ENCODE peak calls at places on chromosome 1, in five cellular contexts. One of them, this sample, is unnamed.

GRCh38 chr1:60765204-60765603 is 317.2 kb upstream of the NFIA start:
- DNase-seq in germinal center: no peak
- DNase-seq in testis: peak; percentile 51
- DNase-seq in right lobe of liver: no peak
- DNase-seq in choroid plexus epithelial cell: peak; percentile 79
- DNase-seq in this sample: no peak

GRCh38 chr1:193951989-193952388 is 765.6 kb upstream of the B3GALT2 start:
- DNase-seq in right lobe of liver: no peak
- DNase-seq in germinal center: no peak
- DNase-seq in testis: no peak
- DNase-seq in choroid plexus epithelial cell: peak; percentile 69
- DNase-seq in this sample: no peak

GRCh38 chr1:74913978-74914377 is 181.0 kb downstream of the TYW3 start:
- DNase-seq in right lobe of liver: no peak
- DNase-seq in germinal center: no peak
- DNase-seq in testis: no peak
- DNase-seq in choroid plexus epithelial cell: no peak
- DNase-seq in this sample: no peak

GRCh38 chr1:27350673-27351540 is 9.1 kb downstream of the SYTL1 start:
- DNase-seq in choroid plexus epithelial cell: peak; percentile 41
- DNase-seq in right lobe of liver: no peak
- DNase-seq in germinal center: no peak
- DNase-seq in testis: peak; percentile 43
- DNase-seq in this sample: no peak

GRCh38 chr1:15803380-15803779 is 4.1 kb downstream of the UQCRHL start:
- DNase-seq in choroid plexus epithelial cell: peak; percentile 63
- DNase-seq in germinal center: peak; percentile 58
- DNase-seq in testis: no peak
- DNase-seq in right lobe of liver: no peak
- DNase-seq in this sample: no peak

GRCh38 chr1:153685578-153686340 is 7.3 kb downstream of the NPR1 start:
- DNase-seq in testis: no peak
- DNase-seq in right lobe of liver: peak; percentile 20
- DNase-seq in germinal center: no peak
- DNase-seq in choroid plexus epithelial cell: no peak
- DNase-seq in this sample: no peak

GRCh38 chr1:108643492-108644333 is 17.2 kb downstream of the HENMT1 start:
- DNase-seq in right lobe of liver: no peak
- DNase-seq in choroid plexus epithelial cell: peak; percentile 91
- DNase-seq in testis: peak; percentile 76
- DNase-seq in germinal center: peak; percentile 46
- DNase-seq in this sample: no peak

GRCh38 chr1:119714583-119714982 is 2.8 kb downstream of the PHGDH start:
- DNase-seq in testis: no peak
- DNase-seq in right lobe of liver: no peak
- DNase-seq in choroid plexus epithelial cell: no peak
- DNase-seq in germinal center: no peak
- DNase-seq in this sample: no peak

GRCh38 chr1:66351913-66352312 is 182.0 kb upstream of the SGIP1 start:
- DNase-seq in germinal center: no peak
- DNase-seq in choroid plexus epithelial cell: no peak
- DNase-seq in testis: no peak
- DNase-seq in right lobe of liver: no peak
- DNase-seq in this sample: peak; percentile 43

GRCh38 chr1:196309386-196309785 is 298.9 kb downstream of the KCNT2 start:
- DNase-seq in choroid plexus epithelial cell: peak; percentile 73
- DNase-seq in testis: no peak
- DNase-seq in right lobe of liver: no peak
- DNase-seq in germinal center: no peak
- DNase-seq in this sample: no peak

GRCh38 chr1:84086189-84086588 is 57.9 kb upstream of the PRKACB start:
- DNase-seq in testis: no peak
- DNase-seq in choroid plexus epithelial cell: no peak
- DNase-seq in germinal center: no peak
- DNase-seq in right lobe of liver: no peak
- DNase-seq in this sample: no peak

GRCh38 chr1:213397638-213398037 is 346.6 kb downstream of the RPS6KC1 start:
- DNase-seq in right lobe of liver: no peak
- DNase-seq in choroid plexus epithelial cell: no peak
- DNase-seq in testis: no peak
- DNase-seq in germinal center: no peak
- DNase-seq in this sample: no peak

GRCh38 chr1:226466301-226466700 is 58.4 kb upstream of the PARP1 start:
- DNase-seq in right lobe of liver: no peak
- DNase-seq in choroid plexus epithelial cell: no peak
- DNase-seq in testis: peak; percentile 84
- DNase-seq in germinal center: no peak
- DNase-seq in this sample: no peak

GRCh38 chr1:236489710-236490377 is 33.9 kb upstream of the LGALS8 start:
- DNase-seq in germinal center: peak; percentile 40
- DNase-seq in testis: peak; percentile 49
- DNase-seq in choroid plexus epithelial cell: peak; percentile 85
- DNase-seq in right lobe of liver: peak; percentile 68
- DNase-seq in this sample: no peak

GRCh38 chr1:38154089-38154470 is 107.5 kb upstream of the POU3F1 start:
- DNase-seq in testis: no peak
- DNase-seq in right lobe of liver: no peak
- DNase-seq in choroid plexus epithelial cell: no peak
- DNase-seq in germinal center: peak; percentile 34
- DNase-seq in this sample: no peak

GRCh38 chr1:167092653-167093052 is 1.2 kb upstream of the STYXL2 start:
- DNase-seq in right lobe of liver: no peak
- DNase-seq in testis: no peak
- DNase-seq in choroid plexus epithelial cell: no peak
- DNase-seq in germinal center: no peak
- DNase-seq in this sample: no peak

This sample was measured in T-helper 22 cell.